ENCODE peak calls at places on chromosomes 11 and 22, in six cellular contexts. X is left ventricle myocardium inferior, Z is neural progenitor cell, M is tibial artery, D is adrenal gland, B is HCT116. H is an unnamed sample. For H3K9me3, the result is how much of the 10 kb centered on the place peaks cover.

GRCh38 chr11:121839821-121840220 is 276.2 kb downstream of the BLID start:
- DNase-seq in X (no peak), Z (no peak), M (no peak), D (no peak), B (no peak), H (no peak)

GRCh38 chr22:20040801-20041200 is 19.9 kb downstream of the TANGO2 start:
- DNase-seq in X (no peak), Z (no peak), M (no peak), D (no peak), B (no peak), H (no peak)

GRCh38 chr11:122197055-122197987 is 81.3 kb upstream of the BLID start:
- DNase-seq in X (no peak), Z (no peak), M (peak), D (peak), B (peak), H (no peak)

GRCh38 chr11:1109918-1110705 is 35.4 kb downstream of the MUC2 start:
- DNase-seq in X (peak), Z (no peak), M (peak), D (no peak), B (no peak), H (no peak)

GRCh38 chr22:19974935-19975706 is 33.5 kb upstream of the TXNRD2 start:
- DNase-seq in X (no peak), Z (no peak), M (no peak), D (no peak), B (no peak), H (no peak)

GRCh38 chr11:115578275-115578674 is 74.1 kb upstream of the CADM1 start:
- DNase-seq in X (no peak), Z (no peak), M (no peak), D (no peak), B (no peak), H (no peak)

GRCh38 chr11:1782026-1782696 is 18.4 kb upstream of the CTSD start:
- DNase-seq in X (no peak), Z (no peak), M (peak), D (peak), B (no peak), H (no peak)

GRCh38 chr11:88709567-88709966 is 356.2 kb downstream of the GRM5 start:
- DNase-seq in X (no peak), Z (no peak), M (no peak), D (no peak), B (no peak), H (no peak)

GRCh38 chr11:8220261-8221024 is 43.2 kb downstream of the LMO1 start:
- DNase-seq in X (no peak), Z (no peak), M (no peak), D (no peak), B (no peak), H (no peak)

GRCh38 chr11:33256031-33256807 is 962 bp upstream of the HIPK3 start:
- DNase-seq in X (no peak), Z (peak), M (no peak), D (no peak), B (no peak), H (no peak)

GRCh38 chr22:20036535-20037392 is 15.9 kb downstream of the TANGO2 start:
- DNase-seq in X (no peak), Z (no peak), M (no peak), D (no peak), B (no peak), H (no peak)

GRCh38 chr11:2886191-2886894 is 768 bp upstream of the CDKN1C start:
- DNase-seq in X (peak), Z (peak), M (peak), D (no peak), B (no peak), H (peak)

GRCh38 chr22:41589260-41589600 is 410 bp downstream of the PMM1 start:
- DNase-seq in X (no peak), Z (peak), M (no peak), D (no peak), B (no peak), H (no peak)

GRCh38 chr11:61429346-61429690 is 457 bp downstream of the CPSF7 start:
- DNase-seq in X (peak), Z (peak), M (no peak), D (no peak), B (peak), H (peak)
- TF ChIP-seq CTCF in X (peak), Z (peak), M (no peak), D (no peak), B (no peak), H (peak)

GRCh38 chr22:48551716-48552268 is 1275.9 kb downstream of the BRD1 start:
- DNase-seq in X (no peak), Z (no peak), M (no peak), D (no peak), B (no peak), H (no peak)

GRCh38 chr22:48548391-48548790 is 1279.3 kb downstream of the BRD1 start:
- DNase-seq in X (no peak), Z (no peak), M (no peak), D (no peak), B (no peak), H (no peak)

GRCh38 chr22:48553119-48553518 is 1274.6 kb downstream of the BRD1 start:
- DNase-seq in X (no peak), Z (no peak), M (no peak), D (no peak), B (no peak), H (no peak)

GRCh38 chr22:48553694-48554308 is 1273.9 kb downstream of the BRD1 start:
- DNase-seq in X (no peak), Z (no peak), M (no peak), D (no peak), B (no peak), H (no peak)

DNA sequence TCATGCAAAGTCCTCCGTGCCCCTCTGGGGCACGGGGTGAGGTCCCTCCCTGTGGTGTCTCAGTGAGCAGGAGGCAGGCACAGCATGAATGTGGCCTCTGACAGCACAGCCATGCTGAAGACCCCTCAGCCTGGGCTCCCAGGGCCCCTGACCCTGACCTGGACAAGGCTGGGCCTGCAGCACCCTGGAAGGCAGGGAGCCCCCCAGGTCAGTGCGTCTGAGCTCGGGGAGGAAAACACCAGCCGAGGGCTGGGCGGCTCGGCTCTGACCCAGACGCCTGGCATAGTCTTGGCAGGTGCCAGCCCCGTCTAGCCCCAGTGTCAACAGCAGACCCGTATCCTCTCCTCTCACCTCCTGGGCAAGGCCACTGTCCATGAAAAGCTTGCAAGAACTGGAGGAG is 1276.6 kb downstream of the BRD1 start:
- DNase-seq in X (no peak), Z (no peak), M (no peak), D (no peak), B (no peak), H (no peak)
- H3K9me3 ChIP-seq in X (under half), Z (under half), M (under half), D (under half), B (under half), H (under half)

GRCh38 chr22:29072979-29073617 is at the start of gene KREMEN1:
- DNase-seq in X (no peak), Z (peak), M (no peak), D (no peak), B (no peak), H (peak)

GRCh38 chr22:29069476-29069875 is 3.4 kb upstream of the KREMEN1 start:
- DNase-seq in X (no peak), Z (no peak), M (no peak), D (peak), B (no peak), H (no peak)

GRCh38 chr22:29072193-29072978 is 449 bp upstream of the KREMEN1 start:
- DNase-seq in X (peak), Z (peak), M (peak), D (peak), B (peak), H (peak)

GRCh38 chr22:29070490-29070889 is 2.3 kb upstream of the KREMEN1 start:
- DNase-seq in X (no peak), Z (no peak), M (no peak), D (peak), B (no peak), H (no peak)

GRCh38 chr22:29071261-29072045 is 1.4 kb upstream of the KREMEN1 start:
- DNase-seq in X (no peak), Z (peak), M (no peak), D (no peak), B (no peak), H (no peak)
- H3K4me3 ChIP-seq in X (peak), Z (peak), M (peak), D (no peak), B (peak), H (peak)

GRCh38 chr11:72103754-72104167 is 664 bp upstream of the LAMTOR1 start:
- DNase-seq in X (no peak), Z (no peak), M (no peak), D (no peak), B (no peak), H (no peak)
- TF ChIP-seq CTCF in X (no peak), Z (peak), M (no peak), D (no peak), B (no peak), H (no peak)

GRCh38 chr11:19246816-19247215 is 6.1 kb upstream of the E2F8 start:
- DNase-seq in X (no peak), Z (no peak), M (no peak), D (no peak), B (no peak), H (no peak)
- H3K9me3 ChIP-seq in X (under half), Z (under half), M (under half), D (under half), B (under half), H (under half)

GRCh38 chr22:49724893-49725489 is 102.7 kb downstream of the BRD1 start:
- DNase-seq in X (peak), Z (peak), M (no peak), D (no peak), B (peak), H (peak)

GRCh38 chr22:49723478-49724029 is 104.1 kb downstream of the BRD1 start:
- DNase-seq in X (no peak), Z (no peak), M (no peak), D (no peak), B (no peak), H (no peak)

GRCh38 chr22:49726022-49726681 is 101.5 kb downstream of the BRD1 start:
- DNase-seq in X (no peak), Z (no peak), M (peak), D (no peak), B (no peak), H (no peak)

GRCh38 chr22:49725516-49725915 is 102.2 kb downstream of the BRD1 start:
- DNase-seq in X (no peak), Z (no peak), M (peak), D (no peak), B (no peak), H (no peak)

DNA sequence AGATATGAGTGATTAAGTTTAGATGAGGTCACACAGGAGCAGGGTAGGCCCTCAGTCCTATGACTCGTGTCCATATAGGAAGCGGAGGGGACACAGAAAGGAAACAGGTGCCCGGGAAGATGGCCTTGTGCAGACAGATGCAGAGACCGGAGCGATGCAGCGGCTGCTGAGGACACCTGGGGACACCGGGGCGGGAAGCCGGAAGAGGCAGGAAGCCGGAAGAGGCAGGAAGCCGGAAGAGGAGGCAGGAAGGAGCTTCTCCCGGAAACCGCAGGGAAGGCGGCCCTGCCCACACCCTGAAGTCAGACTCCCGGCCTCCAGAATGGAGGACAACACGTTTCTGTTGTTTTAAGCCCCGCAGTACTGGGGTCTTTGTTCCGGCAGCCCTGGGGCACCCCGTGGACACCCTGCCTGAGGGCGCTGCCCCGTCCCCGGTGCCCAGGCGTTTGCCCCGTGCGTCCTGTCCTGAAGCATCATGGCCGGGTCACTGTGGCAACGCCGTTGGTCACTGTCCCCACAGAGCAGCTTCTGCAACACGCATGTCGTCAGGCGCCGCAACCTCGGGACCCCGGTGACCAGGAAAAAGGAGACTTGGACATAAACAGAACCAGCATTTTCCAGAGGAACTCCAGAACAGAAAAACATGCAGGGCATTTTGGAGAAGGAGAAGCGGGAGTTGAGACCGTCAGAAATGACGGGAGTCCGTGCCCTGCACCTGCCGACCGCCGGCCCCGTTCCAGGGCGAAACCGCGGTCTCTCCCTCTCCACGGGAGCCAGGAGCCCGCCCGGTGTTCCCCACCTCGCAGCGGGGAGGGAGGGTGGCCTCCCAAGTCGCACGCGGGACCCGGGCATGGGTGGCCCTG is 103.4 kb downstream of the BRD1 start:
- DNase-seq in X (no peak), Z (no peak), M (peak), D (no peak), B (no peak), H (no peak)
- H3K4me3 ChIP-seq in X (peak), Z (peak), M (peak), D (no peak), B (no peak), H (peak)